ENCODE peak calls at places on chromosomes 12 and 14, in four cellular contexts. One of them, this sample, is unnamed.

GRCh38 chr14:62532186-62532585 is 513.1 kb downstream of the KCNH5 start:
- DNase-seq in cardiac muscle cell: no peak
- DNase-seq in endodermal cell: no peak
- DNase-seq in left ventricle myocardium inferior: no peak
- DNase-seq in this sample: no peak

GRCh38 chr14:24881496-24881895 is 168.5 kb downstream of the STXBP6 start:
- DNase-seq in cardiac muscle cell: no peak
- DNase-seq in endodermal cell: no peak
- DNase-seq in left ventricle myocardium inferior: no peak
- DNase-seq in this sample: no peak

GRCh38 chr14:69107407-69108003 is 45.4 kb downstream of the DCAF5 start:
- DNase-seq in cardiac muscle cell: peak; percentile 82
- DNase-seq in endodermal cell: peak; percentile 78
- DNase-seq in left ventricle myocardium inferior: no peak
- DNase-seq in this sample: peak; percentile 48

GRCh38 chr12:67937822-67938221 is 51.4 kb upstream of the IFNG-AS1 start:
- DNase-seq in cardiac muscle cell: no peak
- DNase-seq in endodermal cell: no peak
- DNase-seq in left ventricle myocardium inferior: no peak
- DNase-seq in this sample: no peak

GRCh38 chr12:92270501-92270900 is 124.9 kb upstream of the BTG1 start:
- DNase-seq in cardiac muscle cell: no peak
- DNase-seq in endodermal cell: no peak
- DNase-seq in left ventricle myocardium inferior: no peak
- DNase-seq in this sample: no peak

GRCh38 chr14:99936738-99937474 is 128.3 kb upstream of the EVL start:
- DNase-seq in cardiac muscle cell: no peak
- DNase-seq in endodermal cell: peak; percentile 65
- DNase-seq in left ventricle myocardium inferior: no peak
- DNase-seq in this sample: no peak

GRCh38 chr12:16348435-16349131 is 1.1 kb downstream of the MGST1 start:
- DNase-seq in cardiac muscle cell: no peak
- DNase-seq in endodermal cell: peak; percentile 59
- DNase-seq in left ventricle myocardium inferior: no peak
- DNase-seq in this sample: no peak

GRCh38 chr12:93215290-93215678 is 162.4 kb upstream of the NUDT4 start:
- DNase-seq in cardiac muscle cell: no peak
- DNase-seq in endodermal cell: no peak
- DNase-seq in left ventricle myocardium inferior: no peak
- DNase-seq in this sample: no peak

GRCh38 chr12:19922687-19923086 is 445.6 kb upstream of the PDE3A start:
- DNase-seq in cardiac muscle cell: no peak
- DNase-seq in endodermal cell: no peak
- DNase-seq in left ventricle myocardium inferior: no peak
- DNase-seq in this sample: no peak

GRCh38 chr12:94649349-94650142 is 811 bp downstream of the TMCC3 start:
- DNase-seq in cardiac muscle cell: peak; percentile 40
- DNase-seq in endodermal cell: peak; percentile 89
- DNase-seq in left ventricle myocardium inferior: peak; percentile 43
- DNase-seq in this sample: peak; percentile 26

GRCh38 chr14:95523818-95524448 is 7.5 kb upstream of the SYNE3 start:
- DNase-seq in cardiac muscle cell: no peak
- DNase-seq in endodermal cell: peak; percentile 49
- DNase-seq in left ventricle myocardium inferior: no peak
- DNase-seq in this sample: no peak
- TF ChIP-seq CTCF in cardiac muscle cell: peak; percentile 22
- TF ChIP-seq CTCF in endodermal cell: peak; percentile 31
- TF ChIP-seq CTCF in left ventricle myocardium inferior: peak; percentile 42
- TF ChIP-seq CTCF in this sample: no peak

DNA sequence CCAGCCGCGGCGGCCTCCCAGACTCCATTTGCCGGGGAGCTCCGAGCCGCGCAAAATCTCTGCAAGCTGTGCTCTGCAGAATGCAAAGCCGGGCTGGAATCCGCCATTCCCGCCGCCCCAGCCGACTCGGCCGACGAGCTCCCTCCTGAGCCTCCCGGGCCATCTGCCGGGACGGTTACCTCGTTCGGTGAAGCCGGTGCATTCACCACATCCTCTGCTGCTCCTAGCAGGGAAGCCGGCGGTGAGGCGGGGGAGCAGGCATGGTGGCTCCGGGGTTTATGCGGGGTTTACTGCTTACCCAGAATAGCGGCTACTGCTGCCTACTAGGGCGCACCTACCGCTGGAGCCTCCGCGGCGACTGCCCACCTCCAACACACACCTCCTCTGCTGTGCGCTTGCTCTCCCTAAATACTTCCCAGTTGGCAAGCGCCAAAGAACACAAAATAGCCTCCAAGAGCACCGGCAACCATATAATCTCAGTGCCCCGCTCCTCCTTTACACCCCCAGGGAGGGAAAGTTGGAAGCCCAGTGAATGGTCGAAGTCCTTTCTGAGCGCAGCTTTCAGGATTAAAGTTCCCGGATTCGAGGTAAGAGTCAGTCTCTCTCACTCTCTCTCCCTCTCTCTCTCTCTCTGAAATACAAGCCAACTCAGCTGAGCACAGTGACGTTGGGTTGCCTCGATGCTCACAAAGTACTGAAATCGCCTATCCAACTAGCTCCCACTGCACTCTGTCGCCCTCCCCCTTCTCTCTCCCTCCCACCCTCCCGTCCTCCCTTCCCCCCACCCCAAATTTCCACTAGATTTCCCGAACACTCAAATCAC is at the start of gene TBX5:
- DNase-seq in cardiac muscle cell: peak; percentile 77
- DNase-seq in endodermal cell: peak; percentile 88
- DNase-seq in left ventricle myocardium inferior: no peak
- DNase-seq in this sample: no peak
- H3K27me3 ChIP-seq in cardiac muscle cell: peaks cover 74% of the 10 kb centered on the region
- H3K27me3 ChIP-seq in endodermal cell: peaks cover 100% of the 10 kb centered on the region
- H3K27me3 ChIP-seq in left ventricle myocardium inferior: peaks cover 94% of the 10 kb centered on the region
- H3K27me3 ChIP-seq in this sample: no peaks in the 10 kb centered on the region

GRCh38 chr12:105502426-105502930 is 172.0 kb downstream of the C12orf75 start:
- DNase-seq in cardiac muscle cell: no peak
- DNase-seq in endodermal cell: peak; percentile 87
- DNase-seq in left ventricle myocardium inferior: no peak
- DNase-seq in this sample: no peak
- TF ChIP-seq CTCF in cardiac muscle cell: no peak
- TF ChIP-seq CTCF in endodermal cell: peak; percentile 40
- TF ChIP-seq CTCF in left ventricle myocardium inferior: no peak
- TF ChIP-seq CTCF in this sample: no peak

DNA sequence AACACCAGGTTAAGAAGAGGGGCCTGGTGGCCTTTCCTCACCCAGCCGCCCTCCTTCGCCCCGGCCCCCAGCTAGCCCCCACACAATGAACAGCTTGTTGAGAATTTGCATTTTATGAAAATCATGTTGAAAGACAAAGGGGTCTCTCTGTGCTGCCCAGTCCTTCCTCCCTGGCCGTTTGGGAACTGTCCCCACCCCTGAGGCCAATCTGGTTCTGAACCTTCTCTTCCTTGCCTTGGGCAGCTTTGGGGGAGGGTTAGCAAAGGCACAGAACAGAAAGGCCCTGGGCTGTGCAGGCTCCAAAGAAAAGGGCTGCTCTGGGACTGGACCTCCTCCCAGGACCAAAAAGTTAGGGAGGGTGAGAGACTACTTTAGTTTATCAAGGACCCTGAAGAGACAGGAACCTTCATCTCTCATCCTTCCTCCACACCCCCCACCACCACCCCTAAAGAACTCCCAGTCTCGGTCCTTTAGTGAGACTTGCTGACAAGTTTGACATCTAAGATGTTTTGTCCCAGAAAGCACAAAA is 1.3 kb downstream of the TAMALIN start:
- DNase-seq in cardiac muscle cell: no peak
- DNase-seq in endodermal cell: peak; percentile 60
- DNase-seq in left ventricle myocardium inferior: no peak
- DNase-seq in this sample: no peak
- H3K27me3 ChIP-seq in cardiac muscle cell: peaks cover 11% of the 10 kb centered on the region
- H3K27me3 ChIP-seq in endodermal cell: peaks cover 50% of the 10 kb centered on the region
- H3K27me3 ChIP-seq in left ventricle myocardium inferior: peaks cover 31% of the 10 kb centered on the region
- H3K27me3 ChIP-seq in this sample: no peaks in the 10 kb centered on the region

DNA sequence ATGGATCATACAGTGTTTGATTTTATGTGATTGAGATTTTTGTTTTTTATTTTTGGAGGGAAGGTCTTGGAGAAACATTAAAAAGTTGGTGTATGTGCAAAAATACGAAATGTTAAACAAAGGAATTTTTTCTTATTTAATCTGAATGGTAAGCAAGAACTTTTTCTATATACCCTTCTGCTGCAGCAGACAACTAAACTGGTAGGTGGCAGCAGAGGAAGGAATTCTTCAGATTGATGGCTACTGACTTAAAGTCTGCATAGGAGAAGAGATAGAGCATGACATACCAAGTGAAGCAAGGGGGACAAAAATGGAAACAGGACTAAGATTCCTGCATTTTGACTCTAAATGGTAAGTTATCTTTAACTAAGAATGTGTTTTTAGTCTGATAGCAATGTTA is 42.0 kb upstream of the A2ML1 start:
- DNase-seq in cardiac muscle cell: peak; percentile 45
- DNase-seq in endodermal cell: peak; percentile 70
- DNase-seq in left ventricle myocardium inferior: no peak
- DNase-seq in this sample: no peak
- TF ChIP-seq CTCF in cardiac muscle cell: peak; percentile 37
- TF ChIP-seq CTCF in endodermal cell: peak; percentile 94
- TF ChIP-seq CTCF in left ventricle myocardium inferior: peak; percentile 57
- TF ChIP-seq CTCF in this sample: no peak

This sample was measured in testis.